ENCODE peak calls at places on chromosomes 5 and 9, in nine cellular contexts. One of them, this sample, is unnamed.

GRCh38 chr5:175609504-175609903 is 48.4 kb upstream of the HRH2 start:
- DNase-seq in hepatocyte: no peak
- DNase-seq in vagina: no peak
- DNase-seq in CD8-positive, alpha-beta T cell: no peak
- DNase-seq in PC-3: no peak
- DNase-seq in adrenal gland: no peak
- DNase-seq in uterus: no peak
- DNase-seq in bronchial epithelial cell: no peak
- DNase-seq in upper lobe of right lung: no peak
- DNase-seq in this sample: no peak

GRCh38 chr5:80654054-80654390 is 430 bp upstream of the MSH3 start:
- DNase-seq in hepatocyte: peak
- DNase-seq in vagina: no peak
- DNase-seq in CD8-positive, alpha-beta T cell: no peak
- DNase-seq in PC-3: peak
- DNase-seq in adrenal gland: no peak
- DNase-seq in uterus: no peak
- DNase-seq in bronchial epithelial cell: no peak
- DNase-seq in upper lobe of right lung: no peak
- DNase-seq in this sample: no peak

GRCh38 chr9:7597716-7598115 is 201.9 kb downstream of the DMAC1 start:
- DNase-seq in hepatocyte: no peak
- DNase-seq in vagina: no peak
- DNase-seq in CD8-positive, alpha-beta T cell: no peak
- DNase-seq in PC-3: no peak
- DNase-seq in adrenal gland: no peak
- DNase-seq in uterus: no peak
- DNase-seq in bronchial epithelial cell: no peak
- DNase-seq in upper lobe of right lung: no peak
- DNase-seq in this sample: no peak

GRCh38 chr9:5650356-5651105 is 21.6 kb downstream of the RIC1 start:
- DNase-seq in hepatocyte: no peak
- DNase-seq in vagina: no peak
- DNase-seq in CD8-positive, alpha-beta T cell: no peak
- DNase-seq in PC-3: no peak
- DNase-seq in adrenal gland: no peak
- DNase-seq in uterus: no peak
- DNase-seq in bronchial epithelial cell: no peak
- DNase-seq in upper lobe of right lung: no peak
- DNase-seq in this sample: no peak

GRCh38 chr5:88824141-88824540 is 58.8 kb downstream of the MEF2C start:
- DNase-seq in hepatocyte: no peak
- DNase-seq in vagina: no peak
- DNase-seq in CD8-positive, alpha-beta T cell: no peak
- DNase-seq in PC-3: no peak
- DNase-seq in adrenal gland: no peak
- DNase-seq in uterus: no peak
- DNase-seq in bronchial epithelial cell: no peak
- DNase-seq in upper lobe of right lung: no peak
- DNase-seq in this sample: no peak

GRCh38 chr9:849431-849830 is 7.9 kb downstream of the DMRT1 start:
- DNase-seq in hepatocyte: no peak
- DNase-seq in vagina: no peak
- DNase-seq in CD8-positive, alpha-beta T cell: no peak
- DNase-seq in PC-3: no peak
- DNase-seq in adrenal gland: no peak
- DNase-seq in uterus: no peak
- DNase-seq in bronchial epithelial cell: no peak
- DNase-seq in upper lobe of right lung: no peak
- DNase-seq in this sample: no peak

GRCh38 chr5:53419247-53419646 is 61.2 kb upstream of the FST start:
- DNase-seq in hepatocyte: no peak
- DNase-seq in vagina: no peak
- DNase-seq in CD8-positive, alpha-beta T cell: no peak
- DNase-seq in PC-3: peak
- DNase-seq in adrenal gland: no peak
- DNase-seq in uterus: no peak
- DNase-seq in bronchial epithelial cell: peak
- DNase-seq in upper lobe of right lung: no peak
- DNase-seq in this sample: no peak

GRCh38 chr5:159101689-159102088 is 2.0 kb upstream of the EBF1 start:
- DNase-seq in hepatocyte: no peak
- DNase-seq in vagina: no peak
- DNase-seq in CD8-positive, alpha-beta T cell: no peak
- DNase-seq in PC-3: no peak
- DNase-seq in adrenal gland: no peak
- DNase-seq in uterus: peak
- DNase-seq in bronchial epithelial cell: no peak
- DNase-seq in upper lobe of right lung: no peak
- DNase-seq in this sample: no peak

GRCh38 chr9:106657951-106658350 is 205.0 kb upstream of the ZNF462 start:
- DNase-seq in hepatocyte: no peak
- DNase-seq in vagina: no peak
- DNase-seq in CD8-positive, alpha-beta T cell: no peak
- DNase-seq in PC-3: no peak
- DNase-seq in adrenal gland: no peak
- DNase-seq in uterus: no peak
- DNase-seq in bronchial epithelial cell: no peak
- DNase-seq in upper lobe of right lung: no peak
- DNase-seq in this sample: no peak

GRCh38 chr9:126985870-126986498 is 71.4 kb downstream of the RALGPS1 start:
- DNase-seq in hepatocyte: peak
- DNase-seq in vagina: no peak
- DNase-seq in CD8-positive, alpha-beta T cell: peak
- DNase-seq in PC-3: peak
- DNase-seq in adrenal gland: peak
- DNase-seq in uterus: no peak
- DNase-seq in bronchial epithelial cell: peak
- DNase-seq in upper lobe of right lung: peak
- DNase-seq in this sample: no peak

GRCh38 chr9:82972446-82972845 is 90.5 kb downstream of the RASEF start:
- DNase-seq in hepatocyte: peak
- DNase-seq in vagina: no peak
- DNase-seq in CD8-positive, alpha-beta T cell: no peak
- DNase-seq in PC-3: no peak
- DNase-seq in adrenal gland: no peak
- DNase-seq in uterus: no peak
- DNase-seq in bronchial epithelial cell: peak
- DNase-seq in upper lobe of right lung: no peak
- DNase-seq in this sample: no peak

GRCh38 chr9:82975176-82975575 is 87.8 kb downstream of the RASEF start:
- DNase-seq in hepatocyte: no peak
- DNase-seq in vagina: no peak
- DNase-seq in CD8-positive, alpha-beta T cell: no peak
- DNase-seq in PC-3: no peak
- DNase-seq in adrenal gland: no peak
- DNase-seq in uterus: no peak
- DNase-seq in bronchial epithelial cell: no peak
- DNase-seq in upper lobe of right lung: no peak
- DNase-seq in this sample: no peak

DNA sequence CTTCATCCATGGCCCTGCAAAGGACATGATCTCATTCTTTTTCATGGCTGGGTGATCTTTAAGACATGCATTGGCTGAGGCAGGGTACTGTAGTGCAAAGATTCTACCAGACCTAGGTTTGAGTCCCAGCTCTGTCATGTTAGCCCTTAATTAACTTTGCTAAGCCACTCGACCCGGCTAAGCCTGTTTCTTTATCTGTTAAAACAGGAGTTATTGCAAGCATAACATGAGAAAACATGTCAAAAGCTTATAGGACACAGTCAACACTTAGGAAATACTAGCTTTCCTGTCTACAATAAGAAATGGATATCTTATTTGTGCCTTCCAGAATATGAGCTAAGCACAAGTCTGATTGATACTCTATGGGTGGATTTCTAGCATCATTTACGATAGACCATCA is 92.6 kb downstream of the RASEF start:
- DNase-seq in hepatocyte: no peak
- DNase-seq in vagina: no peak
- DNase-seq in CD8-positive, alpha-beta T cell: no peak
- DNase-seq in PC-3: no peak
- DNase-seq in adrenal gland: no peak
- DNase-seq in uterus: no peak
- DNase-seq in bronchial epithelial cell: peak
- DNase-seq in upper lobe of right lung: no peak
- DNase-seq in this sample: no peak
- TF ChIP-seq CTCF in hepatocyte: no peak
- TF ChIP-seq CTCF in vagina: no peak
- TF ChIP-seq CTCF in CD8-positive, alpha-beta T cell: no peak
- TF ChIP-seq CTCF in PC-3: no peak
- TF ChIP-seq CTCF in adrenal gland: no peak
- TF ChIP-seq CTCF in uterus: no peak
- TF ChIP-seq CTCF in bronchial epithelial cell: no peak
- TF ChIP-seq CTCF in upper lobe of right lung: no peak
- TF ChIP-seq CTCF in this sample: no peak

DNA sequence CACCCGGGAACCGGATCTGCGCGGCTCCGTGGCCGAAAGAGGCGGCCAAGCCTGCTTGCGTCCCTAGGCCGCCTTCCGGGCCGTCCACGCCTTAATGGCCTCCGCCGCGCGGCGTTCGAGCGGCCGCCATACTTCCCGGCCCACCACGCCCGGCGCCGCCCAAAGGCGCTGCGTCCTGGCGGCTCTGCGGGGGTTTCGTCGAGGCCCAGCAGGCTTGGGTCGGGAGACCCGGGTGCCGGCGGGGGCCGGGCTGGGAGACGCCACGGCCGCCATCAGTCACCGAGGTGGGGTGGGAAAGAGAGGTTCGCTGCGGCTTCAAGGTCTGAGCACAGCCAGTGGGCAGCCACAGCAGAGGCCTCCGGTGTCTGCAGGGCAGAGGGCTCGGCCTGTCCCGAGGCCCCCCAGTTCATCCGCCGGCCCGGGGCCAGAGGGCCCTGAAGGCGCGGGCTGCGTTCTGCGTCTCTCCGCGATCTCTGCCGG is 545.8 kb upstream of the CDH10 start:
- DNase-seq in hepatocyte: no peak
- DNase-seq in vagina: no peak
- DNase-seq in CD8-positive, alpha-beta T cell: no peak
- DNase-seq in PC-3: no peak
- DNase-seq in adrenal gland: no peak
- DNase-seq in uterus: no peak
- DNase-seq in bronchial epithelial cell: no peak
- DNase-seq in upper lobe of right lung: peak
- DNase-seq in this sample: no peak
- TF ChIP-seq CTCF in hepatocyte: no peak
- TF ChIP-seq CTCF in vagina: no peak
- TF ChIP-seq CTCF in CD8-positive, alpha-beta T cell: no peak
- TF ChIP-seq CTCF in PC-3: no peak
- TF ChIP-seq CTCF in adrenal gland: no peak
- TF ChIP-seq CTCF in uterus: no peak
- TF ChIP-seq CTCF in bronchial epithelial cell: no peak
- TF ChIP-seq CTCF in upper lobe of right lung: no peak
- TF ChIP-seq CTCF in this sample: no peak

GRCh38 chr5:174399411-174399810 is 325.0 kb upstream of the MSX2 start:
- DNase-seq in hepatocyte: no peak
- DNase-seq in vagina: no peak
- DNase-seq in CD8-positive, alpha-beta T cell: no peak
- DNase-seq in PC-3: no peak
- DNase-seq in adrenal gland: no peak
- DNase-seq in uterus: no peak
- DNase-seq in bronchial epithelial cell: no peak
- DNase-seq in upper lobe of right lung: no peak
- DNase-seq in this sample: no peak

GRCh38 chr5:174404848-174405247 is 319.5 kb upstream of the MSX2 start:
- DNase-seq in hepatocyte: no peak
- DNase-seq in vagina: no peak
- DNase-seq in CD8-positive, alpha-beta T cell: no peak
- DNase-seq in PC-3: no peak
- DNase-seq in adrenal gland: no peak
- DNase-seq in uterus: no peak
- DNase-seq in bronchial epithelial cell: no peak
- DNase-seq in upper lobe of right lung: no peak
- DNase-seq in this sample: no peak

GRCh38 chr5:174401793-174402192 is 322.6 kb upstream of the MSX2 start:
- DNase-seq in hepatocyte: no peak
- DNase-seq in vagina: no peak
- DNase-seq in CD8-positive, alpha-beta T cell: no peak
- DNase-seq in PC-3: peak
- DNase-seq in adrenal gland: no peak
- DNase-seq in uterus: no peak
- DNase-seq in bronchial epithelial cell: no peak
- DNase-seq in upper lobe of right lung: no peak
- DNase-seq in this sample: no peak

GRCh38 chr5:174398171-174398570 is 326.2 kb upstream of the MSX2 start:
- DNase-seq in hepatocyte: no peak
- DNase-seq in vagina: no peak
- DNase-seq in CD8-positive, alpha-beta T cell: no peak
- DNase-seq in PC-3: no peak
- DNase-seq in adrenal gland: no peak
- DNase-seq in uterus: no peak
- DNase-seq in bronchial epithelial cell: no peak
- DNase-seq in upper lobe of right lung: no peak
- DNase-seq in this sample: no peak

DNA sequence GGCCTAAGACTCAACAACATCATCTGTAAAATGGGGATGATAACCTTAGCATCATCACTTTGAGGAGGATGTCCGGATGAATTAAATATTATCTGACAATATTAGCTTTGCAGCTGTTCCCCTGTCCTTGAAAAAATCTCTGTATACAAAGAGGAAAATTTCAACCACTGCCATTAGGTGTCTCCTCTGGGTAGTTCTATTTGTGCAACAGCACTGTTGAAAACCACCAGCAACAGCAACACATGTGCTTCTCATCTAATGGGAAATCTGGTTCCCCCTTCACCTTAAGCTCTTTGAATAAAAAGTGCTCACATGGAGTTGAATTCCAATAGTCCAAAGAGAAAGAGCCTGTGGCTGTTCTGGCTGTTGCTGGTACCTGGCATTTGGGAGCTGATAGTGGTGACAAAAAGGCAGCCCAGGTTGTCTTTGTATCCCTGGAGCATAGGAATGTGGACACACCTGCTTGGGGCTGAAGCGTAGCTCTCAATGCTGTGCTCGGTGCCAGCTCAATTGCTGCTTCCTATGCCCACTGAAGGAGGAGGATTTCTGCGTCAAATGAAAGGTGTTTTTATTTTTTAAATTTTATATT is 322.1 kb upstream of the MSX2 start:
- DNase-seq in hepatocyte: peak
- DNase-seq in vagina: no peak
- DNase-seq in CD8-positive, alpha-beta T cell: no peak
- DNase-seq in PC-3: peak
- DNase-seq in adrenal gland: no peak
- DNase-seq in uterus: no peak
- DNase-seq in bronchial epithelial cell: no peak
- DNase-seq in upper lobe of right lung: no peak
- DNase-seq in this sample: no peak
- TF ChIP-seq CTCF in hepatocyte: peak
- TF ChIP-seq CTCF in vagina: no peak
- TF ChIP-seq CTCF in CD8-positive, alpha-beta T cell: no peak
- TF ChIP-seq CTCF in PC-3: peak
- TF ChIP-seq CTCF in adrenal gland: no peak
- TF ChIP-seq CTCF in uterus: no peak
- TF ChIP-seq CTCF in bronchial epithelial cell: no peak
- TF ChIP-seq CTCF in upper lobe of right lung: no peak
- TF ChIP-seq CTCF in this sample: no peak

DNA sequence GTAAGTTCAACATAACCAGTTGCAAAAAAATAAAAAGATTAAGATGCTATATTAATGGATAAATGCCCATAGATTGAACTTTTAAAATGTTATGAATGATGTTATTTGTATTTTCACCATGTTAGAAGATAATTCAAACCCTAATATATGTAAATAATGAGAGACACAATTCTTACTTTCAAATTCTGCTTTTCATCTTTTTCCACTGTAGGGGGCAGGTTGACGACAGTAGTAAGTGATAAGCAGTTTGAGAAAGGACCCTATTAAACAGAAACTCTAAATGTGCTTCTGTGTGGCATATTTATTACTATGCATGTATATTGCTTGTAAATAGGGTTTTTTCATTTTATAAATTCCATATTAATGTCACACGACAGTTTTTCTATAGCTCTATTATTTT is 591.1 kb downstream of the SEMA5A start:
- DNase-seq in hepatocyte: no peak
- DNase-seq in vagina: no peak
- DNase-seq in CD8-positive, alpha-beta T cell: no peak
- DNase-seq in PC-3: no peak
- DNase-seq in adrenal gland: no peak
- DNase-seq in uterus: no peak
- DNase-seq in bronchial epithelial cell: no peak
- DNase-seq in upper lobe of right lung: no peak
- DNase-seq in this sample: no peak
- TF ChIP-seq CTCF in hepatocyte: no peak
- TF ChIP-seq CTCF in vagina: no peak
- TF ChIP-seq CTCF in CD8-positive, alpha-beta T cell: no peak
- TF ChIP-seq CTCF in PC-3: peak
- TF ChIP-seq CTCF in adrenal gland: no peak
- TF ChIP-seq CTCF in uterus: no peak
- TF ChIP-seq CTCF in bronchial epithelial cell: no peak
- TF ChIP-seq CTCF in upper lobe of right lung: no peak
- TF ChIP-seq CTCF in this sample: peak

This sample was measured in neural crest cell.